ENCODE peak calls at places on chromosome 10, in seven cellular contexts. S is epithelial cell of esophagus, I is mucosa of descending colon, Z is cardiac fibroblast, G is brain microvascular endothelial cell, A is AG09319, R is upper lobe of left lung. H is an unnamed sample.
A peak's percentile ranks its signal among the peaks of the same experiment; 100 is the strongest.

GRCh38 chr10:95513941-95514392 is 47.2 kb downstream of the SORBS1 start:
- DNase-seq in S (peak; percentile 78), I (no peak), Z (peak; percentile 69), G (no peak), A (no peak), R (no peak), H (peak; percentile 68)

GRCh38 chr10:15363031-15363430 is 8.1 kb downstream of the FAM171A1 start:
- DNase-seq in S (no peak), I (no peak), Z (no peak), G (peak; percentile 29), A (no peak), R (no peak), H (peak; percentile 25)

GRCh38 chr10:100828744-100829102 is 83.3 kb downstream of the PAX2 start:
- DNase-seq in S (no peak), I (no peak), Z (no peak), G (no peak), A (no peak), R (no peak), H (no peak)

GRCh38 chr10:116590590-116591444 is at the start of gene PNLIPRP1:
- DNase-seq in S (no peak), I (peak; percentile 46), Z (no peak), G (no peak), A (no peak), R (no peak), H (no peak)

GRCh38 chr10:5951167-5951711 is 26.1 kb downstream of the IL15RA start:
- DNase-seq in S (peak; percentile 80), I (no peak), Z (peak; percentile 74), G (no peak), A (no peak), R (no peak), H (peak; percentile 34)

GRCh38 chr10:31604141-31604540 is 285.1 kb downstream of the ZEB1 start:
- DNase-seq in S (no peak), I (no peak), Z (no peak), G (no peak), A (peak; percentile 74), R (no peak), H (peak; percentile 71)

GRCh38 chr10:21516270-21517131 is 9.0 kb downstream of the SKIDA1 start:
- DNase-seq in S (peak; percentile 80), I (peak; percentile 72), Z (peak; percentile 77), G (no peak), A (no peak), R (peak; percentile 94), H (peak; percentile 72)

GRCh38 chr10:15526754-15527153 is 155.7 kb upstream of the FAM171A1 start:
- DNase-seq in S (no peak), I (no peak), Z (no peak), G (no peak), A (no peak), R (no peak), H (no peak)

GRCh38 chr10:99849057-99849456 is 66.6 kb downstream of the ABCC2 start:
- DNase-seq in S (no peak), I (no peak), Z (no peak), G (no peak), A (no peak), R (no peak), H (no peak)

GRCh38 chr10:24385776-24386175 is 176.8 kb downstream of the KIAA1217 start:
- DNase-seq in S (no peak), I (no peak), Z (peak; percentile 79), G (peak; percentile 95), A (no peak), R (no peak), H (peak; percentile 31)

GRCh38 chr10:25753776-25754175 is 180.3 kb upstream of the MYO3A start:
- DNase-seq in S (no peak), I (no peak), Z (peak; percentile 64), G (no peak), A (no peak), R (no peak), H (no peak)

GRCh38 chr10:91076991-91077548 is 143.4 kb upstream of the PCGF5 start:
- DNase-seq in S (no peak), I (no peak), Z (no peak), G (no peak), A (no peak), R (no peak), H (no peak)

GRCh38 chr10:13100349-13101294 is 659 bp downstream of the OPTN start:
- DNase-seq in S (peak; percentile 49), I (peak; percentile 72), Z (peak; percentile 31), G (peak; percentile 24), A (no peak), R (no peak), H (peak; percentile 24)

GRCh38 chr10:13099666-13100348 is at the start of gene OPTN:
- DNase-seq in S (peak; percentile 84), I (peak; percentile 89), Z (peak; percentile 81), G (peak; percentile 83), A (peak; percentile 38), R (peak; percentile 94), H (peak; percentile 73)

GRCh38 chr10:13102002-13102794 is 2.2 kb downstream of the OPTN start:
- DNase-seq in S (no peak), I (no peak), Z (peak; percentile 48), G (peak; percentile 26), A (no peak), R (no peak), H (peak; percentile 68)

GRCh38 chr10:13095929-13096328 is 4.0 kb upstream of the OPTN start:
- DNase-seq in S (no peak), I (no peak), Z (no peak), G (no peak), A (no peak), R (no peak), H (no peak)

GRCh38 chr10:13099144-13099665 is 758 bp upstream of the OPTN start:
- DNase-seq in S (peak; percentile 69), I (peak; percentile 57), Z (peak; percentile 71), G (peak; percentile 73), A (peak; percentile 41), R (no peak), H (peak; percentile 74)
- TF ChIP-seq CTCF in S (peak; percentile 68), I (peak; percentile 4), Z (peak; percentile 59), G (peak; percentile 80), A (peak; percentile 64), R (no peak), H (peak; percentile 77)

GRCh38 chr10:96719850-96720421 is 378 bp downstream of the PIK3AP1 start:
- DNase-seq in S (no peak), I (peak; percentile 84), Z (no peak), G (no peak), A (no peak), R (peak; percentile 86), H (peak; percentile 7)
- TF ChIP-seq CTCF in S (no peak), I (no peak), Z (peak; percentile 3), G (peak; percentile 64), A (peak; percentile 9), R (no peak), H (peak; percentile 41)

GRCh38 chr10:62248465-62248864 is 20.2 kb downstream of the RTKN2 start:
- DNase-seq in S (peak; percentile 33), I (no peak), Z (peak; percentile 55), G (no peak), A (no peak), R (no peak), H (peak; percentile 36)
- TF ChIP-seq CTCF in S (peak; percentile 29), I (no peak), Z (peak; percentile 27), G (peak; percentile 40), A (peak; percentile 30), R (no peak), H (peak; percentile 48)

DNA sequence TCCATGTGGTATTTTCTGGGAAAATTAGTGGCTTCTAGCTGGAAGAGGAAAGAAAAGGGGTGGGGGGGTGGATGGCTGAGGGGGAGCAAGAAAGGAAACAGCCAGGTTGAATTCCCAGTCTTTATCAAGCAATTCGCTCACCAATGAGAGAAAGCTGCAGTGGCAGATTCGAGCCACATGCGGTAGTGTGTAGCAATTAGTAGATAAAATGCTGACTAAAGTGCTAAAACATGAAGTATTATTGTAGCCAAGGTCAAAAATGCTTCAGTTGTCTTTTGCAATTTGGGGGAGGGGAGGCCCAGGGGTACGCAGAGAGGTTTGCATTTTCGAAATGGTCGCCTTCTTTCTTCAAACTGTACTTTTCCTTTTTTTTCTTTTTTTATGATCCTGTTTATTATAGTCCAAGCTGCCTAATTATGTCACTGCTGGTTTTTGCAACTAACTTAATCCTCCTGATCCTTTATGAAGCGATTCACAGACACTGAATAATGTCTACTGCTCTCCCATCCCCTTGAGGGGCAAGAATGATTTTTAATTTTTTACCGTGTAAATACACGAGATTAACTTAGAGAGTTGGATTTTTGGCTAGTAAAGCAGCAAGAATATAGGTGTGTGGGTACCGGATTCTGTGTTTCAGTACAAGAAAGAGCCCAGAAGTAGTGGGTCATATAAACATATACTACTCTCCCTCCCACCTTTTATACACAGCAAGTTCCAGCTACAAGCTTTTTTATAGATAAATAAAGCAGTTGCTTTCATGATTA is 3.6 kb upstream of the ARID5B start:
- DNase-seq in S (peak; percentile 55), I (peak; percentile 44), Z (peak; percentile 74), G (peak; percentile 53), A (no peak), R (no peak), H (peak; percentile 59)
- TF ChIP-seq CTCF in S (peak; percentile 49), I (peak; percentile 21), Z (peak; percentile 46), G (peak; percentile 60), A (peak; percentile 34), R (peak; percentile 24), H (peak; percentile 61)

DNA sequence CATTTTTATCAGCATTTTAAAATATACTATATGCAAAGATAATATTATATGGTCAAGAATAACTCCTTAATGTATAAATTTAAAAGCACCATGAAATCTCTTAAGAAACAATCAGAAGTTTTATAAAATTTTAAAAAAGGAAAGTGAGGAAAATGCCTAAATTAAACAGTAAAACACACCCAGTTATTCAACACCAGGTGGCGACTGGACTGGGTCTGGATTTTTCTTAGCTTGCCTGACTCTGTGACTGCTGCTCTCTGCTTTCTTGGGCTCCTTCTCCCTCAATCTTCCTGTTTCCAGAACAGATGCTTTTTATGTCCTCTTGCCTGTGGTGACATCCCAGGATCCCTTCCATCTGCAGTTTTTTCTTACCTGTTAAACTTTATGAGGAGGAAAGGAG is 200.3 kb downstream of the BICC1 start:
- DNase-seq in S (no peak), I (no peak), Z (peak; percentile 43), G (no peak), A (no peak), R (no peak), H (no peak)
- TF ChIP-seq CTCF in S (peak; percentile 35), I (no peak), Z (peak; percentile 31), G (peak; percentile 59), A (peak; percentile 19), R (no peak), H (peak; percentile 42)

GRCh38 chr10:76700241-76700640 is 937.4 kb downstream of the KCNMA1 start:
- DNase-seq in S (no peak), I (no peak), Z (no peak), G (no peak), A (no peak), R (no peak), H (no peak)

GRCh38 chr10:76695069-76695468 is 942.5 kb downstream of the KCNMA1 start:
- DNase-seq in S (no peak), I (no peak), Z (no peak), G (no peak), A (no peak), R (no peak), H (no peak)

GRCh38 chr10:76697923-76698322 is 939.7 kb downstream of the KCNMA1 start:
- DNase-seq in S (no peak), I (no peak), Z (no peak), G (no peak), A (no peak), R (no peak), H (no peak)
- TF ChIP-seq CTCF in S (no peak), I (no peak), Z (peak; percentile 12), G (peak; percentile 39), A (no peak), R (no peak), H (peak; percentile 5)